ENCODE peak calls at places on chromosome X, in six cellular contexts. B is K562, I is breast epithelium, E is GM12878, S is stomach, P is right lobe of liver. N is an unnamed sample.

GRCh38 chrX:23383411-23383810 is 48.8 kb downstream of the PTCHD1 start:
- DNase-seq in B (no peak), I (no peak), E (no peak), S (no peak), P (no peak), N (no peak)

GRCh38 chrX:136086521-136086920 is 60.8 kb upstream of the FHL1 start:
- DNase-seq in B (no peak), I (no peak), E (no peak), S (no peak), P (no peak), N (no peak)

GRCh38 chrX:138885886-138886285 is 174.4 kb upstream of the FGF13 start:
- DNase-seq in B (no peak), I (no peak), E (no peak), S (no peak), P (no peak), N (no peak)

GRCh38 chrX:52271212-52271611 is 86.5 kb downstream of the MAGED4 start:
- DNase-seq in B (no peak), I (no peak), E (no peak), S (no peak), P (no peak), N (peak; percentile 32)

GRCh38 chrX:110003167-110004156 is 548 bp downstream of the TMEM164 start:
- DNase-seq in B (peak; percentile 21), I (no peak), E (no peak), S (peak; percentile 39), P (peak; percentile 22), N (peak; percentile 23)

GRCh38 chrX:97898798-97899197 is 1015.1 kb downstream of the RPA4 start:
- DNase-seq in B (no peak), I (no peak), E (no peak), S (no peak), P (no peak), N (no peak)

GRCh38 chrX:17361620-17362019 is 13.4 kb upstream of the NHS start:
- DNase-seq in B (peak; percentile 50), I (no peak), E (no peak), S (no peak), P (no peak), N (no peak)

GRCh38 chrX:281166-281999 is at the start of gene PLCXD1:
- DNase-seq in B (peak; percentile 64), I (no peak), E (no peak), S (peak; percentile 32), P (no peak), N (peak; percentile 35)

GRCh38 chrX:94551831-94552230 is 877.8 kb downstream of the FAM133A start:
- DNase-seq in B (no peak), I (no peak), E (no peak), S (no peak), P (no peak), N (no peak)
- H3K27ac ChIP-seq in B (no peak overlapping the region), I (no peak overlapping the region), E (no peak overlapping the region), S (no peak overlapping the region), P (no peak overlapping the region), N (no peak overlapping the region)

DNA sequence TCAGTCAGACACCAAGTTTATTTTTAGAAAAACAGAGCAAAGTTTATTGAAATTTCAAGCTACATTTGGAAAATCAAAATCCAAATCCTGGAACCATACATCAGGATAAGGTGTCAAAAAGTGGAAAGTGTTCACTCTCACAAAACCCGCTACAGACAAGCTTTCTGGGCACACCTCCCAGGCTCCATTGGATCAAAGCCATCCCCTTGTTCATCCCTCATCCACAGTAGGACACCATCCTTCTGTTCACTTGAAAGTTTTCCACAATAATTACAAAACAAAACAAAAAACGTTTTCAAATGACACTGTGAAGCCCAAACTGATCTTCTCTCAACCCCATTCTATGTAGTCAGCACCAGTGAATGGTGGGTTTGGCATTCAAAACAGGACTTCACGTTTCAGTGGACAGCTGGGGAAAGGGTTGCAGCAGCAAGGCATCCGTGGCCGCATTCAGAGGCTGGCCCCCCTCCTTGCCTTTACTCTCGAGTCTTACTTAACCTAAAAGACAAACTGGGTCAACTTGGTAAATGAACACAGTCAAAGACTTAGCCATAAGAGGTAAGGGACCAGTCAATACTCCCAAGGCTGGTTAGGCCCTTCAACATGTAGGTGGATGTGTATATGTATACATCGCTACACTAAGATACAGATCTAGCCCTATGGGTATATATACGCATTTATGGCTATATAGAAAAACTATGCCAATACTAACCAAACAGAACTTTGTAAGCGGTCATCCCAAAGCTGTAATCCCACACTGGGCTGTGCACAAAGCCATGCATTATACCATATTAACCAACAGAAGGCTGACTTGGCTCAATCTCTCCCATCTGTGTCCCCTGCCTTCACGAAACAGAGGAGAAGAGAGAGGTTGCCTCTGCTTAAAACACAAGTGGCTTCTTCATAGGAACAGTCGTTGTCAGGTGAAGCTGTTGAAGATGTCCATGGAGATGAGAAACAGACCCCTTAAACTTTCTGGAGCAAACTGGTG is 62.1 kb downstream of the TSC22D3 start:
- DNase-seq in B (no peak), I (no peak), E (no peak), S (no peak), P (peak; percentile 7), N (no peak)
- H3K4me1 ChIP-seq in B (peaks cover 17% of the 10 kb centered on the region), I (no peaks in the 10 kb centered on the region), E (peaks cover 24% of the 10 kb centered on the region), S (peaks cover 29% of the 10 kb centered on the region), P (no peaks in the 10 kb centered on the region), N (peaks cover 60% of the 10 kb centered on the region)

DNA sequence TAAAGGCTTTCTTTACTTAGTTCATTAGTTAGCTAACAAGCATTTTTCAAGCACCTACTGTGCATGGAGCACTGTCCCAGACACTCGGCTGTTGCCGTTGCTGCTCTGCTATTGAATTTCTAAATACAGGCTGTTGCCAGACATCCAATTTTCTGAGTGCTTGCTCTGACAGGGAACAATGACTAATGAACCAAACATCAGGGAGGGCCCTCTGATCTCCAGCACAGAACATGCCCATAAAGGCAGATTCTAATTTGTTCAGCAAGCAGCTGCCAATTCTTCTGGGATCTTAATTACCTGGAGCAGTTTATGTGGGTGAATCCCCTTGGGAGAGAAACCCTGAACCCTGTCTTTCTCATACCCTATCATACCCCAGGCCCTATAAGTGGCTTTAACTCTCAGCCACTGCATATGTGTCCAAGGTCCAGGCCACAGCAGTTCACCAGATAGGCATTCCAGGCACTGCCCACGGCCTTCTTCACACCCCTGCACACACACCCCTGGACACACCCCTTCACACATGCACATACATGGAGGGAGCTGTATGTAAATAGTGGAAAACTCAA is 27.9 kb downstream of the TSC22D3 start:
- DNase-seq in B (no peak), I (no peak), E (no peak), S (no peak), P (no peak), N (no peak)
- TF ChIP-seq POLR2A in B (no peak), I (no peak), E (no peak), S (no peak), P (no peak), N (no peak)

GRCh38 chrX:118353081-118353850 is 7.4 kb downstream of the WDR44 start:
- DNase-seq in B (no peak), I (no peak), E (no peak), S (no peak), P (no peak), N (no peak)

GRCh38 chrX:118356154-118356701 is 10.3 kb downstream of the WDR44 start:
- DNase-seq in B (no peak), I (no peak), E (no peak), S (no peak), P (no peak), N (no peak)

GRCh38 chrX:118352566-118352965 is 6.7 kb downstream of the WDR44 start:
- DNase-seq in B (no peak), I (no peak), E (no peak), S (no peak), P (no peak), N (no peak)

GRCh38 chrX:118350715-118351114 is 4.8 kb downstream of the WDR44 start:
- DNase-seq in B (no peak), I (no peak), E (no peak), S (no peak), P (no peak), N (no peak)

DNA sequence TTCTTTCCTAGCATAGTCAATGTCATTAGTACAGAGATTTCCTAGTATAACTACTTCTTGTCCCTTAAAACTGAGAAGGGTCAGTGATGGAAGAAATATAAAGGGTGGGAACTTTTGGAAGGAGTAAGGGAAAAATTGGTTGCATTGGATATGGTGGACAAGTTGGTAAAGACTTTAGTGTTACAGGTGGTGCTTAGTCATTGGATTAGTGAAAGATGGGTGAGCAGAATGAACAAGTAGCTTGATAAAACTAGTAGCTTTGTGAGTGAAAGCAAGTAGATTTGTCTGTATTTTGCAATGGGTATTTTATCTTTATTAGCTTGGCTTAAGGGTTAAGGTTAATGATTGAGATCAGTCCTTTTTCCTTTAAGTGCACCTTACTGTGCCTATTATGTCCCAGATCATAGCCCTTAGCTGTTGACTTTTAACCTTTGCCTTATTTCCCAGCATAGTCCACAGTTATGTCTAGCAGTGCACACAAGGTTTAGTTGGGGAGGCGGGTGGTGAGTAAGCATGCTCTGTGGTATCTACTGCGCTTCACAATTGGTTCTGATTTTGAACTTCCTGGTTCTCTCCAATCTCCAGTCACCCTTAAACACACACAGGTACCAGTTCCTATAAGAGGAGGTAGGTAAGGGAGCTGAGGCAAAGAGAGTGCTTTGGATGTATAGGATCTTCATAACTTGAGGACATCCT is 9.5 kb downstream of the WDR44 start:
- DNase-seq in B (no peak), I (no peak), E (no peak), S (no peak), P (peak; percentile 20), N (no peak)
- H3K27ac ChIP-seq in B (no peak overlapping the region), I (no peak overlapping the region), E (no peak overlapping the region), S (no peak overlapping the region), P (no peak overlapping the region), N (peak overlapping the region; percentile 18)

DNA sequence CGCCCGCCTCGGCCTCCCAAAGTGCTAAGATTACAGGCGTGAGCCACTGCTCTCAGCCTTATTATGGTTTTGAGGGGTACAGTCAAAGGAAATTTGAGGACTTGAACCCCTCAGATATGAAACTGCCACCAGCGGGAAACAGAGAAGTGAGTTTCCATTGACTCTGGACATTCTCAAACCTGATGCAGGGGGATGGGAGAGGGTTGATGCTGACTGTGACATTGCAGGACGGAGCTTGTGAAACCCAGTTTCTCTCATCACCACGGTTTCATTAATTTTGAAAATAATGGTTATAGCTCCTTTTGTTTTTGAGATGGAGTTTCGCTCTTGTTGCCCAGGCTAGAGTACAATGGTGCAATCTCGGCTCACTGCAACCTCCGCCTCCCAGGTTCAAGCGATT is 18.2 kb upstream of the NKRF start:
- DNase-seq in B (no peak), I (no peak), E (no peak), S (no peak), P (no peak), N (no peak)
- H3K4me1 ChIP-seq in B (no peaks in the 10 kb centered on the region), I (no peaks in the 10 kb centered on the region), E (peaks cover 13% of the 10 kb centered on the region), S (no peaks in the 10 kb centered on the region), P (no peaks in the 10 kb centered on the region), N (no peaks in the 10 kb centered on the region)

GRCh38 chrX:129961180-129962083 is 21.0 kb upstream of the BCORL1 start:
- DNase-seq in B (peak; percentile 89), I (peak; percentile 70), E (peak; percentile 17), S (peak; percentile 75), P (peak; percentile 76), N (peak; percentile 83)
- TF ChIP-seq POLR2A in B (peak; percentile 89), I (no peak), E (peak; percentile 78), S (no peak), P (no peak), N (peak; percentile 55)

GRCh38 chrX:9681011-9681410 is 84.6 kb downstream of the GPR143 start:
- DNase-seq in B (no peak), I (no peak), E (no peak), S (no peak), P (no peak), N (no peak)

GRCh38 chrX:9677098-9677739 is 88.4 kb downstream of the GPR143 start:
- DNase-seq in B (no peak), I (no peak), E (peak; percentile 89), S (peak; percentile 37), P (no peak), N (no peak)

GRCh38 chrX:9676311-9676710 is 89.3 kb downstream of the GPR143 start:
- DNase-seq in B (no peak), I (no peak), E (no peak), S (no peak), P (no peak), N (no peak)

GRCh38 chrX:9676738-9677097 is 88.9 kb downstream of the GPR143 start:
- DNase-seq in B (no peak), I (no peak), E (no peak), S (no peak), P (no peak), N (no peak)

GRCh38 chrX:9678215-9678980 is 87.2 kb downstream of the GPR143 start:
- DNase-seq in B (no peak), I (no peak), E (no peak), S (no peak), P (no peak), N (no peak)
- H3K27ac ChIP-seq in B (no peak overlapping the region), I (no peak overlapping the region), E (peak overlapping the region; percentile 51), S (no peak overlapping the region), P (no peak overlapping the region), N (no peak overlapping the region)

N was measured in body of pancreas.